ENCODE peak calls at places on chromosome 19, in ten cellular contexts. P, Z, C, I, V, U, R, N, W and Y are unnamed samples.

GRCh38 chr19:42158926-42159325 is 26.7 kb upstream of the POU2F2 start:
- DNase-seq in P (no peak), Z (no peak), C (no peak), I (no peak), V (no peak), U (no peak), R (no peak), N (no peak), W (no peak), Y (no peak)

GRCh38 chr19:13606156-13606555 is 99.9 kb upstream of the CACNA1A start:
- DNase-seq in P (no peak), Z (no peak), C (no peak), I (no peak), V (no peak), U (no peak), R (no peak), N (no peak), W (no peak), Y (no peak)

GRCh38 chr19:10285393-10285792 is 1.4 kb upstream of the ICAM4 start:
- DNase-seq in P (no peak), Z (no peak), C (no peak), I (no peak), V (no peak), U (no peak), R (no peak), N (no peak), W (no peak), Y (no peak)

GRCh38 chr19:55062735-55063491 is at the start of gene RDH13:
- DNase-seq in P (peak; percentile 94), Z (peak; percentile 99), C (peak; percentile 86), I (peak; percentile 87), V (peak; percentile 100), U (peak; percentile 97), R (peak; percentile 98), N (peak; percentile 97), W (peak; percentile 98), Y (peak; percentile 97)

GRCh38 chr19:21210037-21210621 is 68.3 kb downstream of the ZNF431 start:
- DNase-seq in P (no peak), Z (no peak), C (no peak), I (no peak), V (no peak), U (no peak), R (no peak), N (no peak), W (no peak), Y (no peak)

GRCh38 chr19:38733493-38734175 is 10.6 kb downstream of the CAPN12 start:
- DNase-seq in P (no peak), Z (no peak), C (no peak), I (no peak), V (peak; percentile 80), U (no peak), R (no peak), N (no peak), W (no peak), Y (no peak)

GRCh38 chr19:55241143-55241934 is 12.8 kb upstream of the TMEM86B start:
- DNase-seq in P (no peak), Z (no peak), C (no peak), I (no peak), V (no peak), U (no peak), R (no peak), N (no peak), W (no peak), Y (no peak)

GRCh38 chr19:1060689-1061088 is 6.3 kb upstream of the ARHGAP45 start:
- DNase-seq in P (no peak), Z (no peak), C (no peak), I (no peak), V (no peak), U (no peak), R (no peak), N (no peak), W (no peak), Y (no peak)

GRCh38 chr19:42114412-42114811 is 17.8 kb downstream of the POU2F2 start:
- DNase-seq in P (peak; percentile 64), Z (no peak), C (no peak), I (no peak), V (no peak), U (no peak), R (peak; percentile 85), N (no peak), W (no peak), Y (no peak)

GRCh38 chr19:38389101-38389925 is 816 bp downstream of the SPRED3 start:
- DNase-seq in P (no peak), Z (no peak), C (peak; percentile 42), I (peak; percentile 82), V (peak; percentile 99), U (no peak), R (no peak), N (no peak), W (peak; percentile 55), Y (peak; percentile 76)

GRCh38 chr19:14112809-14113385 is 4.7 kb downstream of the PRKACA start:
- DNase-seq in P (no peak), Z (no peak), C (no peak), I (no peak), V (no peak), U (no peak), R (no peak), N (peak; percentile 74), W (peak; percentile 67), Y (no peak)

GRCh38 chr19:8490873-8491272 is 11.6 kb downstream of the PRAM1 start:
- DNase-seq in P (no peak), Z (no peak), C (no peak), I (no peak), V (no peak), U (no peak), R (no peak), N (no peak), W (no peak), Y (no peak)

GRCh38 chr19:16594681-16595091 is 22.5 kb upstream of the SLC35E1 start:
- DNase-seq in P (no peak), Z (peak; percentile 69), C (no peak), I (no peak), V (no peak), U (no peak), R (peak; percentile 67), N (no peak), W (no peak), Y (no peak)

GRCh38 chr19:34556500-34556899 is 74.9 kb downstream of the WTIP start:
- DNase-seq in P (no peak), Z (no peak), C (no peak), I (no peak), V (no peak), U (no peak), R (no peak), N (no peak), W (no peak), Y (peak; percentile 53)

GRCh38 chr19:52962394-52963228 is at the start of gene ZNF816:
- DNase-seq in P (peak; percentile 97), Z (peak; percentile 100), C (peak; percentile 79), I (peak; percentile 93), V (peak; percentile 98), U (peak; percentile 98), R (peak; percentile 98), N (peak; percentile 98), W (peak; percentile 98), Y (peak; percentile 96)